ENCODE peak calls at places on chromosome 1, in six cellular contexts. One of them, this sample, is unnamed.

GRCh38 chr1:199612976-199613774 is 414.3 kb upstream of the NR5A2 start:
- DNase-seq in nephron progenitor cell: no peak
- DNase-seq in nucleus accumbens: no peak
- DNase-seq in AG09319: no peak
- DNase-seq in astrocyte: peak; percentile 86
- DNase-seq in CD8-positive, alpha-beta T cell: no peak
- DNase-seq in this sample: no peak

GRCh38 chr1:35599411-35599810 is 26.3 kb downstream of the TFAP2E start:
- DNase-seq in nephron progenitor cell: no peak
- DNase-seq in nucleus accumbens: no peak
- DNase-seq in CD8-positive, alpha-beta T cell: no peak
- DNase-seq in astrocyte: no peak
- DNase-seq in AG09319: no peak
- DNase-seq in this sample: no peak

GRCh38 chr1:13816016-13816760 is 116.2 kb downstream of the PRDM2 start:
- DNase-seq in CD8-positive, alpha-beta T cell: no peak
- DNase-seq in nucleus accumbens: no peak
- DNase-seq in AG09319: no peak
- DNase-seq in astrocyte: no peak
- DNase-seq in nephron progenitor cell: no peak
- DNase-seq in this sample: no peak

GRCh38 chr1:223248787-223249175 is 105.7 kb upstream of the TLR5 start:
- DNase-seq in nucleus accumbens: no peak
- DNase-seq in nephron progenitor cell: no peak
- DNase-seq in astrocyte: no peak
- DNase-seq in AG09319: no peak
- DNase-seq in CD8-positive, alpha-beta T cell: peak; percentile 22
- DNase-seq in this sample: no peak

GRCh38 chr1:7538849-7539771 is 232.0 kb upstream of the VAMP3 start:
- DNase-seq in CD8-positive, alpha-beta T cell: no peak
- DNase-seq in AG09319: no peak
- DNase-seq in astrocyte: no peak
- DNase-seq in nephron progenitor cell: no peak
- DNase-seq in nucleus accumbens: no peak
- DNase-seq in this sample: no peak

GRCh38 chr1:27940297-27940696 is 5.5 kb downstream of the SMPDL3B start:
- DNase-seq in CD8-positive, alpha-beta T cell: peak; percentile 57
- DNase-seq in nucleus accumbens: no peak
- DNase-seq in AG09319: no peak
- DNase-seq in astrocyte: no peak
- DNase-seq in nephron progenitor cell: peak; percentile 44
- DNase-seq in this sample: no peak

GRCh38 chr1:21335750-21336168 is 45.5 kb upstream of the ECE1 start:
- DNase-seq in nucleus accumbens: peak; percentile 35
- DNase-seq in astrocyte: no peak
- DNase-seq in AG09319: no peak
- DNase-seq in nephron progenitor cell: no peak
- DNase-seq in CD8-positive, alpha-beta T cell: no peak
- DNase-seq in this sample: no peak

GRCh38 chr1:241813768-241814270 is 34.2 kb upstream of the EXO1 start:
- DNase-seq in nephron progenitor cell: no peak
- DNase-seq in CD8-positive, alpha-beta T cell: no peak
- DNase-seq in nucleus accumbens: no peak
- DNase-seq in astrocyte: no peak
- DNase-seq in AG09319: no peak
- DNase-seq in this sample: no peak

GRCh38 chr1:162302660-162303344 is 73.9 kb downstream of the SPATA46 start:
- DNase-seq in CD8-positive, alpha-beta T cell: no peak
- DNase-seq in nephron progenitor cell: no peak
- DNase-seq in nucleus accumbens: no peak
- DNase-seq in AG09319: no peak
- DNase-seq in astrocyte: peak; percentile 65
- DNase-seq in this sample: peak; percentile 36

GRCh38 chr1:24898152-24898908 is 31.7 kb downstream of the RUNX3 start:
- DNase-seq in nephron progenitor cell: peak; percentile 77
- DNase-seq in astrocyte: no peak
- DNase-seq in AG09319: no peak
- DNase-seq in nucleus accumbens: no peak
- DNase-seq in CD8-positive, alpha-beta T cell: no peak
- DNase-seq in this sample: no peak

GRCh38 chr1:165114889-165115285 is 241.6 kb downstream of the LMX1A start:
- DNase-seq in astrocyte: no peak
- DNase-seq in CD8-positive, alpha-beta T cell: no peak
- DNase-seq in nucleus accumbens: no peak
- DNase-seq in AG09319: no peak
- DNase-seq in nephron progenitor cell: no peak
- DNase-seq in this sample: no peak

GRCh38 chr1:160774886-160775719 is 20.9 kb upstream of the LY9 start:
- DNase-seq in nephron progenitor cell: no peak
- DNase-seq in CD8-positive, alpha-beta T cell: no peak
- DNase-seq in AG09319: no peak
- DNase-seq in astrocyte: no peak
- DNase-seq in nucleus accumbens: no peak
- DNase-seq in this sample: no peak

GRCh38 chr1:24020032-24020431 is 39.9 kb upstream of the SRSF10 start:
- DNase-seq in nephron progenitor cell: no peak
- DNase-seq in nucleus accumbens: no peak
- DNase-seq in astrocyte: peak; percentile 78
- DNase-seq in CD8-positive, alpha-beta T cell: no peak
- DNase-seq in AG09319: no peak
- DNase-seq in this sample: no peak

This sample was measured in amniotic stem cell.